ENCODE peak calls at places on chromosome 19, in ten cellular contexts. One of them, this sample, is unnamed.

GRCh38 chr19:13573268-13573667 is 67.0 kb upstream of the CACNA1A start:
- DNase-seq in activated T-cell treated with anti-CD3 and anti-CD28 coated beads, Interleukin-2, amount 50 U/mL, for 24 hours: no peak
- DNase-seq in T-helper 2 cell: no peak
- DNase-seq in H54: no peak
- DNase-seq in EH: no peak
- DNase-seq in NCI-H345: no peak
- DNase-seq in MV-4-11: no peak
- DNase-seq in activated CD8-positive, alpha-beta memory T cell treated with anti-CD3 and anti-CD28 coated beads for 1 hour: no peak
- DNase-seq in cardiac fibroblast: no peak
- DNase-seq in stimulated activated CD4-positive, alpha-beta T cell treated with anti-CD3 and anti-CD28 coated beads, Interleukin-1b, Interleukin-23, amount 100 ng/mL, for 24 hours: no peak
- DNase-seq in this sample: no peak

GRCh38 chr19:33085570-33086128 is 4.7 kb downstream of the GPATCH1 start:
- DNase-seq in activated T-cell treated with anti-CD3 and anti-CD28 coated beads, Interleukin-2, amount 50 U/mL, for 24 hours: no peak
- DNase-seq in T-helper 2 cell: no peak
- DNase-seq in H54: no peak
- DNase-seq in EH: no peak
- DNase-seq in NCI-H345: no peak
- DNase-seq in MV-4-11: no peak
- DNase-seq in activated CD8-positive, alpha-beta memory T cell treated with anti-CD3 and anti-CD28 coated beads for 1 hour: no peak
- DNase-seq in cardiac fibroblast: no peak
- DNase-seq in stimulated activated CD4-positive, alpha-beta T cell treated with anti-CD3 and anti-CD28 coated beads, Interleukin-1b, Interleukin-23, amount 100 ng/mL, for 24 hours: no peak
- DNase-seq in this sample: no peak

GRCh38 chr19:17255150-17255621 is 9.4 kb downstream of the USHBP1 start:
- DNase-seq in activated T-cell treated with anti-CD3 and anti-CD28 coated beads, Interleukin-2, amount 50 U/mL, for 24 hours: no peak
- DNase-seq in T-helper 2 cell: no peak
- DNase-seq in H54: no peak
- DNase-seq in EH: no peak
- DNase-seq in NCI-H345: no peak
- DNase-seq in MV-4-11: no peak
- DNase-seq in activated CD8-positive, alpha-beta memory T cell treated with anti-CD3 and anti-CD28 coated beads for 1 hour: no peak
- DNase-seq in cardiac fibroblast: no peak
- DNase-seq in stimulated activated CD4-positive, alpha-beta T cell treated with anti-CD3 and anti-CD28 coated beads, Interleukin-1b, Interleukin-23, amount 100 ng/mL, for 24 hours: no peak
- DNase-seq in this sample: no peak

GRCh38 chr19:2154587-2155075 is 3.3 kb upstream of the AP3D1 start:
- DNase-seq in activated T-cell treated with anti-CD3 and anti-CD28 coated beads, Interleukin-2, amount 50 U/mL, for 24 hours: no peak
- DNase-seq in T-helper 2 cell: no peak
- DNase-seq in H54: no peak
- DNase-seq in EH: peak
- DNase-seq in NCI-H345: no peak
- DNase-seq in MV-4-11: no peak
- DNase-seq in activated CD8-positive, alpha-beta memory T cell treated with anti-CD3 and anti-CD28 coated beads for 1 hour: no peak
- DNase-seq in cardiac fibroblast: peak
- DNase-seq in stimulated activated CD4-positive, alpha-beta T cell treated with anti-CD3 and anti-CD28 coated beads, Interleukin-1b, Interleukin-23, amount 100 ng/mL, for 24 hours: no peak
- DNase-seq in this sample: no peak

GRCh38 chr19:53308339-53308811 is 25.2 kb upstream of the ZNF845 start:
- DNase-seq in activated T-cell treated with anti-CD3 and anti-CD28 coated beads, Interleukin-2, amount 50 U/mL, for 24 hours: peak
- DNase-seq in T-helper 2 cell: no peak
- DNase-seq in H54: no peak
- DNase-seq in EH: no peak
- DNase-seq in NCI-H345: no peak
- DNase-seq in MV-4-11: no peak
- DNase-seq in activated CD8-positive, alpha-beta memory T cell treated with anti-CD3 and anti-CD28 coated beads for 1 hour: no peak
- DNase-seq in cardiac fibroblast: no peak
- DNase-seq in stimulated activated CD4-positive, alpha-beta T cell treated with anti-CD3 and anti-CD28 coated beads, Interleukin-1b, Interleukin-23, amount 100 ng/mL, for 24 hours: no peak
- DNase-seq in this sample: no peak

GRCh38 chr19:23771348-23771747 is 12.7 kb upstream of the ZNF681 start:
- DNase-seq in activated T-cell treated with anti-CD3 and anti-CD28 coated beads, Interleukin-2, amount 50 U/mL, for 24 hours: no peak
- DNase-seq in T-helper 2 cell: no peak
- DNase-seq in H54: no peak
- DNase-seq in EH: no peak
- DNase-seq in NCI-H345: no peak
- DNase-seq in MV-4-11: no peak
- DNase-seq in activated CD8-positive, alpha-beta memory T cell treated with anti-CD3 and anti-CD28 coated beads for 1 hour: no peak
- DNase-seq in cardiac fibroblast: no peak
- DNase-seq in stimulated activated CD4-positive, alpha-beta T cell treated with anti-CD3 and anti-CD28 coated beads, Interleukin-1b, Interleukin-23, amount 100 ng/mL, for 24 hours: no peak
- DNase-seq in this sample: no peak

GRCh38 chr19:2247433-2248101 is 1.6 kb upstream of the AMH start:
- DNase-seq in activated T-cell treated with anti-CD3 and anti-CD28 coated beads, Interleukin-2, amount 50 U/mL, for 24 hours: no peak
- DNase-seq in T-helper 2 cell: no peak
- DNase-seq in H54: no peak
- DNase-seq in EH: no peak
- DNase-seq in NCI-H345: no peak
- DNase-seq in MV-4-11: no peak
- DNase-seq in activated CD8-positive, alpha-beta memory T cell treated with anti-CD3 and anti-CD28 coated beads for 1 hour: no peak
- DNase-seq in cardiac fibroblast: no peak
- DNase-seq in stimulated activated CD4-positive, alpha-beta T cell treated with anti-CD3 and anti-CD28 coated beads, Interleukin-1b, Interleukin-23, amount 100 ng/mL, for 24 hours: no peak
- DNase-seq in this sample: no peak

GRCh38 chr19:38708413-38709024 is 35.8 kb downstream of the CAPN12 start:
- DNase-seq in activated T-cell treated with anti-CD3 and anti-CD28 coated beads, Interleukin-2, amount 50 U/mL, for 24 hours: no peak
- DNase-seq in T-helper 2 cell: no peak
- DNase-seq in H54: no peak
- DNase-seq in EH: no peak
- DNase-seq in NCI-H345: no peak
- DNase-seq in MV-4-11: no peak
- DNase-seq in activated CD8-positive, alpha-beta memory T cell treated with anti-CD3 and anti-CD28 coated beads for 1 hour: no peak
- DNase-seq in cardiac fibroblast: no peak
- DNase-seq in stimulated activated CD4-positive, alpha-beta T cell treated with anti-CD3 and anti-CD28 coated beads, Interleukin-1b, Interleukin-23, amount 100 ng/mL, for 24 hours: no peak
- DNase-seq in this sample: no peak

GRCh38 chr19:2487090-2487489 is 11.2 kb downstream of the GADD45B start:
- DNase-seq in activated T-cell treated with anti-CD3 and anti-CD28 coated beads, Interleukin-2, amount 50 U/mL, for 24 hours: no peak
- DNase-seq in T-helper 2 cell: no peak
- DNase-seq in H54: no peak
- DNase-seq in EH: no peak
- DNase-seq in NCI-H345: no peak
- DNase-seq in MV-4-11: no peak
- DNase-seq in activated CD8-positive, alpha-beta memory T cell treated with anti-CD3 and anti-CD28 coated beads for 1 hour: no peak
- DNase-seq in cardiac fibroblast: no peak
- DNase-seq in stimulated activated CD4-positive, alpha-beta T cell treated with anti-CD3 and anti-CD28 coated beads, Interleukin-1b, Interleukin-23, amount 100 ng/mL, for 24 hours: no peak
- DNase-seq in this sample: no peak

GRCh38 chr19:35786299-35787160 is 11.2 kb downstream of the ARHGAP33 start:
- DNase-seq in activated T-cell treated with anti-CD3 and anti-CD28 coated beads, Interleukin-2, amount 50 U/mL, for 24 hours: no peak
- DNase-seq in T-helper 2 cell: no peak
- DNase-seq in H54: no peak
- DNase-seq in EH: no peak
- DNase-seq in NCI-H345: no peak
- DNase-seq in MV-4-11: no peak
- DNase-seq in activated CD8-positive, alpha-beta memory T cell treated with anti-CD3 and anti-CD28 coated beads for 1 hour: no peak
- DNase-seq in cardiac fibroblast: no peak
- DNase-seq in stimulated activated CD4-positive, alpha-beta T cell treated with anti-CD3 and anti-CD28 coated beads, Interleukin-1b, Interleukin-23, amount 100 ng/mL, for 24 hours: no peak
- DNase-seq in this sample: no peak

GRCh38 chr19:21092107-21092506 is 10.1 kb downstream of the ZNF714 start:
- DNase-seq in activated T-cell treated with anti-CD3 and anti-CD28 coated beads, Interleukin-2, amount 50 U/mL, for 24 hours: no peak
- DNase-seq in T-helper 2 cell: no peak
- DNase-seq in H54: no peak
- DNase-seq in EH: peak
- DNase-seq in NCI-H345: no peak
- DNase-seq in MV-4-11: no peak
- DNase-seq in activated CD8-positive, alpha-beta memory T cell treated with anti-CD3 and anti-CD28 coated beads for 1 hour: no peak
- DNase-seq in cardiac fibroblast: peak
- DNase-seq in stimulated activated CD4-positive, alpha-beta T cell treated with anti-CD3 and anti-CD28 coated beads, Interleukin-1b, Interleukin-23, amount 100 ng/mL, for 24 hours: no peak
- DNase-seq in this sample: no peak

GRCh38 chr19:47414469-47414868 is 4.9 kb downstream of the MEIS3 start:
- DNase-seq in activated T-cell treated with anti-CD3 and anti-CD28 coated beads, Interleukin-2, amount 50 U/mL, for 24 hours: no peak
- DNase-seq in T-helper 2 cell: no peak
- DNase-seq in H54: no peak
- DNase-seq in EH: no peak
- DNase-seq in NCI-H345: peak
- DNase-seq in MV-4-11: peak
- DNase-seq in activated CD8-positive, alpha-beta memory T cell treated with anti-CD3 and anti-CD28 coated beads for 1 hour: no peak
- DNase-seq in cardiac fibroblast: no peak
- DNase-seq in stimulated activated CD4-positive, alpha-beta T cell treated with anti-CD3 and anti-CD28 coated beads, Interleukin-1b, Interleukin-23, amount 100 ng/mL, for 24 hours: no peak
- DNase-seq in this sample: peak

GRCh38 chr19:10226376-10227214 is 4.5 kb downstream of the S1PR2 start:
- DNase-seq in activated T-cell treated with anti-CD3 and anti-CD28 coated beads, Interleukin-2, amount 50 U/mL, for 24 hours: no peak
- DNase-seq in T-helper 2 cell: no peak
- DNase-seq in H54: no peak
- DNase-seq in EH: peak
- DNase-seq in NCI-H345: no peak
- DNase-seq in MV-4-11: no peak
- DNase-seq in activated CD8-positive, alpha-beta memory T cell treated with anti-CD3 and anti-CD28 coated beads for 1 hour: no peak
- DNase-seq in cardiac fibroblast: peak
- DNase-seq in stimulated activated CD4-positive, alpha-beta T cell treated with anti-CD3 and anti-CD28 coated beads, Interleukin-1b, Interleukin-23, amount 100 ng/mL, for 24 hours: no peak
- DNase-seq in this sample: no peak

GRCh38 chr19:19615086-19615485 is 3.4 kb downstream of the PBX4 start:
- DNase-seq in activated T-cell treated with anti-CD3 and anti-CD28 coated beads, Interleukin-2, amount 50 U/mL, for 24 hours: peak
- DNase-seq in T-helper 2 cell: no peak
- DNase-seq in H54: no peak
- DNase-seq in EH: peak
- DNase-seq in NCI-H345: no peak
- DNase-seq in MV-4-11: peak
- DNase-seq in activated CD8-positive, alpha-beta memory T cell treated with anti-CD3 and anti-CD28 coated beads for 1 hour: no peak
- DNase-seq in cardiac fibroblast: no peak
- DNase-seq in stimulated activated CD4-positive, alpha-beta T cell treated with anti-CD3 and anti-CD28 coated beads, Interleukin-1b, Interleukin-23, amount 100 ng/mL, for 24 hours: no peak
- DNase-seq in this sample: no peak

GRCh38 chr19:18456974-18457373 is 19.0 kb upstream of the ISYNA1 start:
- DNase-seq in activated T-cell treated with anti-CD3 and anti-CD28 coated beads, Interleukin-2, amount 50 U/mL, for 24 hours: no peak
- DNase-seq in T-helper 2 cell: no peak
- DNase-seq in H54: no peak
- DNase-seq in EH: no peak
- DNase-seq in NCI-H345: no peak
- DNase-seq in MV-4-11: no peak
- DNase-seq in activated CD8-positive, alpha-beta memory T cell treated with anti-CD3 and anti-CD28 coated beads for 1 hour: no peak
- DNase-seq in cardiac fibroblast: peak
- DNase-seq in stimulated activated CD4-positive, alpha-beta T cell treated with anti-CD3 and anti-CD28 coated beads, Interleukin-1b, Interleukin-23, amount 100 ng/mL, for 24 hours: no peak
- DNase-seq in this sample: no peak

GRCh38 chr19:32945260-32945659 is 26.5 kb downstream of the CEP89 start:
- DNase-seq in activated T-cell treated with anti-CD3 and anti-CD28 coated beads, Interleukin-2, amount 50 U/mL, for 24 hours: no peak
- DNase-seq in T-helper 2 cell: no peak
- DNase-seq in H54: no peak
- DNase-seq in EH: no peak
- DNase-seq in NCI-H345: no peak
- DNase-seq in MV-4-11: no peak
- DNase-seq in activated CD8-positive, alpha-beta memory T cell treated with anti-CD3 and anti-CD28 coated beads for 1 hour: no peak
- DNase-seq in cardiac fibroblast: no peak
- DNase-seq in stimulated activated CD4-positive, alpha-beta T cell treated with anti-CD3 and anti-CD28 coated beads, Interleukin-1b, Interleukin-23, amount 100 ng/mL, for 24 hours: no peak
- DNase-seq in this sample: no peak

GRCh38 chr19:14715841-14716240 is 26.0 kb downstream of the ZNF333 start:
- DNase-seq in activated T-cell treated with anti-CD3 and anti-CD28 coated beads, Interleukin-2, amount 50 U/mL, for 24 hours: no peak
- DNase-seq in T-helper 2 cell: no peak
- DNase-seq in H54: no peak
- DNase-seq in EH: no peak
- DNase-seq in NCI-H345: no peak
- DNase-seq in MV-4-11: no peak
- DNase-seq in activated CD8-positive, alpha-beta memory T cell treated with anti-CD3 and anti-CD28 coated beads for 1 hour: no peak
- DNase-seq in cardiac fibroblast: no peak
- DNase-seq in stimulated activated CD4-positive, alpha-beta T cell treated with anti-CD3 and anti-CD28 coated beads, Interleukin-1b, Interleukin-23, amount 100 ng/mL, for 24 hours: no peak
- DNase-seq in this sample: no peak

GRCh38 chr19:295687-296370 is 4.6 kb upstream of the PLPP2 start:
- DNase-seq in activated T-cell treated with anti-CD3 and anti-CD28 coated beads, Interleukin-2, amount 50 U/mL, for 24 hours: no peak
- DNase-seq in T-helper 2 cell: no peak
- DNase-seq in H54: no peak
- DNase-seq in EH: no peak
- DNase-seq in NCI-H345: no peak
- DNase-seq in MV-4-11: no peak
- DNase-seq in activated CD8-positive, alpha-beta memory T cell treated with anti-CD3 and anti-CD28 coated beads for 1 hour: no peak
- DNase-seq in cardiac fibroblast: no peak
- DNase-seq in stimulated activated CD4-positive, alpha-beta T cell treated with anti-CD3 and anti-CD28 coated beads, Interleukin-1b, Interleukin-23, amount 100 ng/mL, for 24 hours: no peak
- DNase-seq in this sample: no peak

GRCh38 chr19:38666662-38667448 is 19.4 kb downstream of the ACTN4 start:
- DNase-seq in activated T-cell treated with anti-CD3 and anti-CD28 coated beads, Interleukin-2, amount 50 U/mL, for 24 hours: no peak
- DNase-seq in T-helper 2 cell: no peak
- DNase-seq in H54: no peak
- DNase-seq in EH: peak
- DNase-seq in NCI-H345: no peak
- DNase-seq in MV-4-11: peak
- DNase-seq in activated CD8-positive, alpha-beta memory T cell treated with anti-CD3 and anti-CD28 coated beads for 1 hour: no peak
- DNase-seq in cardiac fibroblast: peak
- DNase-seq in stimulated activated CD4-positive, alpha-beta T cell treated with anti-CD3 and anti-CD28 coated beads, Interleukin-1b, Interleukin-23, amount 100 ng/mL, for 24 hours: no peak
- DNase-seq in this sample: no peak

GRCh38 chr19:49408816-49409440 is 14.3 kb downstream of the PTH2 start:
- DNase-seq in activated T-cell treated with anti-CD3 and anti-CD28 coated beads, Interleukin-2, amount 50 U/mL, for 24 hours: no peak
- DNase-seq in T-helper 2 cell: no peak
- DNase-seq in H54: no peak
- DNase-seq in EH: peak
- DNase-seq in NCI-H345: no peak
- DNase-seq in MV-4-11: peak
- DNase-seq in activated CD8-positive, alpha-beta memory T cell treated with anti-CD3 and anti-CD28 coated beads for 1 hour: no peak
- DNase-seq in cardiac fibroblast: no peak
- DNase-seq in stimulated activated CD4-positive, alpha-beta T cell treated with anti-CD3 and anti-CD28 coated beads, Interleukin-1b, Interleukin-23, amount 100 ng/mL, for 24 hours: no peak
- DNase-seq in this sample: no peak

GRCh38 chr19:35559781-35560180 is 3.7 kb downstream of the ATP4A start:
- DNase-seq in activated T-cell treated with anti-CD3 and anti-CD28 coated beads, Interleukin-2, amount 50 U/mL, for 24 hours: peak
- DNase-seq in T-helper 2 cell: no peak
- DNase-seq in H54: no peak
- DNase-seq in EH: no peak
- DNase-seq in NCI-H345: no peak
- DNase-seq in MV-4-11: no peak
- DNase-seq in activated CD8-positive, alpha-beta memory T cell treated with anti-CD3 and anti-CD28 coated beads for 1 hour: no peak
- DNase-seq in cardiac fibroblast: no peak
- DNase-seq in stimulated activated CD4-positive, alpha-beta T cell treated with anti-CD3 and anti-CD28 coated beads, Interleukin-1b, Interleukin-23, amount 100 ng/mL, for 24 hours: no peak
- DNase-seq in this sample: no peak

GRCh38 chr19:29806098-29806866 is 5.5 kb upstream of the CCNE1 start:
- DNase-seq in activated T-cell treated with anti-CD3 and anti-CD28 coated beads, Interleukin-2, amount 50 U/mL, for 24 hours: no peak
- DNase-seq in T-helper 2 cell: no peak
- DNase-seq in H54: no peak
- DNase-seq in EH: peak
- DNase-seq in NCI-H345: no peak
- DNase-seq in MV-4-11: peak
- DNase-seq in activated CD8-positive, alpha-beta memory T cell treated with anti-CD3 and anti-CD28 coated beads for 1 hour: no peak
- DNase-seq in cardiac fibroblast: peak
- DNase-seq in stimulated activated CD4-positive, alpha-beta T cell treated with anti-CD3 and anti-CD28 coated beads, Interleukin-1b, Interleukin-23, amount 100 ng/mL, for 24 hours: no peak
- DNase-seq in this sample: no peak

GRCh38 chr19:38785187-38785699 is 3.8 kb upstream of the LGALS7B start:
- DNase-seq in activated T-cell treated with anti-CD3 and anti-CD28 coated beads, Interleukin-2, amount 50 U/mL, for 24 hours: no peak
- DNase-seq in T-helper 2 cell: no peak
- DNase-seq in H54: no peak
- DNase-seq in EH: no peak
- DNase-seq in NCI-H345: no peak
- DNase-seq in MV-4-11: no peak
- DNase-seq in activated CD8-positive, alpha-beta memory T cell treated with anti-CD3 and anti-CD28 coated beads for 1 hour: no peak
- DNase-seq in cardiac fibroblast: no peak
- DNase-seq in stimulated activated CD4-positive, alpha-beta T cell treated with anti-CD3 and anti-CD28 coated beads, Interleukin-1b, Interleukin-23, amount 100 ng/mL, for 24 hours: no peak
- DNase-seq in this sample: no peak

GRCh38 chr19:3145909-3146676 is 10.3 kb downstream of the GNA15 start:
- DNase-seq in activated T-cell treated with anti-CD3 and anti-CD28 coated beads, Interleukin-2, amount 50 U/mL, for 24 hours: no peak
- DNase-seq in T-helper 2 cell: no peak
- DNase-seq in H54: no peak
- DNase-seq in EH: no peak
- DNase-seq in NCI-H345: no peak
- DNase-seq in MV-4-11: peak
- DNase-seq in activated CD8-positive, alpha-beta memory T cell treated with anti-CD3 and anti-CD28 coated beads for 1 hour: no peak
- DNase-seq in cardiac fibroblast: no peak
- DNase-seq in stimulated activated CD4-positive, alpha-beta T cell treated with anti-CD3 and anti-CD28 coated beads, Interleukin-1b, Interleukin-23, amount 100 ng/mL, for 24 hours: no peak
- DNase-seq in this sample: no peak

GRCh38 chr19:27822336-27822735 is 1390.6 kb downstream of the UQCRFS1 start:
- DNase-seq in activated T-cell treated with anti-CD3 and anti-CD28 coated beads, Interleukin-2, amount 50 U/mL, for 24 hours: no peak
- DNase-seq in T-helper 2 cell: no peak
- DNase-seq in H54: no peak
- DNase-seq in EH: no peak
- DNase-seq in NCI-H345: no peak
- DNase-seq in MV-4-11: no peak
- DNase-seq in activated CD8-positive, alpha-beta memory T cell treated with anti-CD3 and anti-CD28 coated beads for 1 hour: no peak
- DNase-seq in cardiac fibroblast: no peak
- DNase-seq in stimulated activated CD4-positive, alpha-beta T cell treated with anti-CD3 and anti-CD28 coated beads, Interleukin-1b, Interleukin-23, amount 100 ng/mL, for 24 hours: no peak
- DNase-seq in this sample: no peak

GRCh38 chr19:4206818-4207484 is 22.4 kb upstream of the EBI3 start:
- DNase-seq in activated T-cell treated with anti-CD3 and anti-CD28 coated beads, Interleukin-2, amount 50 U/mL, for 24 hours: no peak
- DNase-seq in T-helper 2 cell: no peak
- DNase-seq in H54: peak
- DNase-seq in EH: peak
- DNase-seq in NCI-H345: no peak
- DNase-seq in MV-4-11: peak
- DNase-seq in activated CD8-positive, alpha-beta memory T cell treated with anti-CD3 and anti-CD28 coated beads for 1 hour: no peak
- DNase-seq in cardiac fibroblast: peak
- DNase-seq in stimulated activated CD4-positive, alpha-beta T cell treated with anti-CD3 and anti-CD28 coated beads, Interleukin-1b, Interleukin-23, amount 100 ng/mL, for 24 hours: no peak
- DNase-seq in this sample: peak

GRCh38 chr19:56814656-56815055 is 25.9 kb downstream of the PEG3 start:
- DNase-seq in activated T-cell treated with anti-CD3 and anti-CD28 coated beads, Interleukin-2, amount 50 U/mL, for 24 hours: no peak
- DNase-seq in T-helper 2 cell: no peak
- DNase-seq in H54: no peak
- DNase-seq in EH: no peak
- DNase-seq in NCI-H345: no peak
- DNase-seq in MV-4-11: no peak
- DNase-seq in activated CD8-positive, alpha-beta memory T cell treated with anti-CD3 and anti-CD28 coated beads for 1 hour: no peak
- DNase-seq in cardiac fibroblast: no peak
- DNase-seq in stimulated activated CD4-positive, alpha-beta T cell treated with anti-CD3 and anti-CD28 coated beads, Interleukin-1b, Interleukin-23, amount 100 ng/mL, for 24 hours: no peak
- DNase-seq in this sample: no peak

GRCh38 chr19:13085673-13086072 is 17.0 kb downstream of the LYL1 start:
- DNase-seq in activated T-cell treated with anti-CD3 and anti-CD28 coated beads, Interleukin-2, amount 50 U/mL, for 24 hours: no peak
- DNase-seq in T-helper 2 cell: no peak
- DNase-seq in H54: no peak
- DNase-seq in EH: no peak
- DNase-seq in NCI-H345: no peak
- DNase-seq in MV-4-11: no peak
- DNase-seq in activated CD8-positive, alpha-beta memory T cell treated with anti-CD3 and anti-CD28 coated beads for 1 hour: no peak
- DNase-seq in cardiac fibroblast: no peak
- DNase-seq in stimulated activated CD4-positive, alpha-beta T cell treated with anti-CD3 and anti-CD28 coated beads, Interleukin-1b, Interleukin-23, amount 100 ng/mL, for 24 hours: no peak
- DNase-seq in this sample: no peak